ENCODE peak calls at places on chromosomes 1 and 21, in nine cellular contexts. C is stimulated activated CD8-positive, alpha-beta memory T cell treated with anti-CD3 and anti-CD28 coated beads, Interleukin-4, amount 100 ng/mL, for 24 hours; E is neuronal stem cell; N is Ammon's horn; I is activated naive CD8-positive, alpha-beta T cell treated with anti-CD3 and anti-CD28 coated beads, Interleukin-2, amount 50 U/mL, for 24 hours; W is nucleus accumbens; P is Caki2; R is activated CD8-positive, alpha-beta memory T cell treated with anti-CD3 and anti-CD28 coated beads for 1 hour; D is EL. V is an unnamed sample.

GRCh38 chr21:27196651-27197050 is 229.8 kb upstream of the ADAMTS5 start:
- DNase-seq in W (no peak), R (no peak), D (peak), N (no peak), I (no peak), E (no peak), P (no peak), C (no peak), V (no peak)

GRCh38 chr1:25891606-25892005 is 14.6 kb downstream of the STMN1 start:
- DNase-seq in N (no peak), I (no peak), W (no peak), R (no peak), D (no peak), P (no peak), C (no peak), E (no peak), V (no peak)

GRCh38 chr1:67004176-67004575 is 49.8 kb downstream of the SLC35D1 start:
- DNase-seq in D (no peak), E (no peak), C (no peak), R (no peak), I (no peak), W (no peak), P (no peak), N (no peak), V (peak)

GRCh38 chr1:62882161-62882560 is 98.2 kb downstream of the ATG4C start:
- DNase-seq in I (no peak), R (no peak), W (no peak), C (no peak), N (no peak), P (no peak), E (no peak), D (no peak), V (no peak)

GRCh38 chr1:24020470-24020869 is 40.3 kb upstream of the SRSF10 start:
- DNase-seq in I (no peak), C (no peak), N (no peak), D (no peak), R (no peak), W (no peak), P (no peak), E (no peak), V (no peak)

GRCh38 chr1:10429868-10430215 is 391 bp upstream of the CENPS start:
- DNase-seq in P (no peak), C (no peak), W (no peak), D (peak), E (no peak), N (no peak), I (no peak), R (no peak), V (no peak)

GRCh38 chr1:113984710-113985109 is 5.4 kb downstream of the OLFML3 start:
- DNase-seq in N (no peak), I (no peak), C (no peak), E (no peak), W (no peak), D (no peak), P (no peak), R (no peak), V (peak)

GRCh38 chr1:74357150-74357549 is 122.0 kb downstream of the TNNI3K start:
- DNase-seq in W (no peak), N (no peak), P (no peak), E (no peak), D (no peak), R (no peak), C (no peak), I (no peak), V (no peak)

GRCh38 chr1:167722152-167722869 is 529 bp downstream of the MPZL1 start:
- DNase-seq in P (no peak), R (no peak), D (peak), E (peak), I (peak), C (peak), W (no peak), N (peak), V (peak)

GRCh38 chr21:38244885-38245869 is 11.6 kb upstream of the KCNJ15 start:
- DNase-seq in N (no peak), E (no peak), I (peak), W (no peak), D (peak), P (peak), R (no peak), C (peak), V (no peak)

GRCh38 chr1:42321731-42322130 is 13.3 kb downstream of the FOXJ3 start:
- DNase-seq in W (no peak), N (no peak), R (no peak), D (no peak), E (no peak), I (no peak), P (no peak), C (no peak), V (no peak)

GRCh38 chr1:6496360-6496704 is 4.9 kb upstream of the PLEKHG5 start:
- DNase-seq in C (no peak), N (no peak), E (no peak), P (no peak), R (no peak), I (no peak), D (no peak), W (no peak), V (no peak)